ENCODE peak calls at places on chromosomes 16 and 17, in five cellular contexts. J is H9, C is neuronal stem cell, D is H1, Z is trophoblast cell. R is an unnamed sample.

GRCh38 chr17:64787255-64787920 is 125.3 kb upstream of the SMURF2 start:
- DNase-seq in Z (peak), J (no peak), D (no peak), C (no peak), R (no peak)

GRCh38 chr17:69042308-69042707 is 18.4 kb downstream of the ABCA9 start:
- DNase-seq in D (no peak), J (no peak), C (no peak), Z (no peak), R (no peak)

GRCh38 chr17:67504182-67504581 is 127.1 kb downstream of the PITPNC1 start:
- DNase-seq in D (no peak), C (no peak), Z (peak), J (no peak), R (no peak)

GRCh38 chr16:84617068-84617630 is 729 bp downstream of the COTL1 start:
- DNase-seq in D (no peak), J (peak), C (no peak), Z (no peak), R (peak)

GRCh38 chr16:67158637-67159600 is 790 bp downstream of the TRADD start:
- DNase-seq in C (no peak), J (peak), D (no peak), Z (peak), R (peak)

GRCh38 chr17:17781591-17782424 is 55.0 kb downstream of the SREBF1 start:
- DNase-seq in D (no peak), C (peak), J (peak), Z (no peak), R (peak)

GRCh38 chr17:73397278-73397826 is 85.6 kb upstream of the CDC42EP4 start:
- DNase-seq in C (no peak), Z (no peak), J (peak), D (no peak), R (no peak)

GRCh38 chr16:60346256-60346655 is 1612.1 kb upstream of the GOT2 start:
- DNase-seq in J (no peak), C (no peak), Z (no peak), D (no peak), R (no peak)

GRCh38 chr17:1496814-1497325 is 4.4 kb upstream of the MYO1C start:
- DNase-seq in D (no peak), J (no peak), Z (no peak), C (no peak), R (no peak)

GRCh38 chr17:74148901-74149596 is 54.4 kb upstream of the RPL38 start:
- DNase-seq in D (no peak), J (no peak), C (no peak), Z (no peak), R (no peak)

GRCh38 chr17:36001862-36002603 is 680 bp upstream of the CCL15 start:
- DNase-seq in Z (no peak), D (no peak), C (no peak), J (peak), R (no peak)

GRCh38 chr17:45030733-45031132 is 20.7 kb downstream of the DCAKD start:
- DNase-seq in C (no peak), J (no peak), D (no peak), Z (no peak), R (no peak)

GRCh38 chr17:40699359-40699758 is 4.2 kb downstream of the KRT24 start:
- DNase-seq in C (no peak), J (no peak), D (no peak), Z (peak), R (no peak)

GRCh38 chr16:28985611-28986041 is 774 bp downstream of the LAT start:
- DNase-seq in D (no peak), Z (no peak), C (no peak), J (no peak), R (no peak)

GRCh38 chr17:50056961-50057330 is 1.0 kb downstream of the ITGA3 start:
- DNase-seq in D (no peak), Z (peak), J (peak), C (no peak), R (peak)

GRCh38 chr16:67959520-67959919 is 8.9 kb downstream of the SLC12A4 start:
- DNase-seq in J (no peak), D (no peak), Z (no peak), C (no peak), R (peak)

GRCh38 chr16:54289242-54290051 is 2.9 kb upstream of the IRX3 start:
- DNase-seq in D (no peak), J (peak), C (peak), Z (no peak), R (no peak)

GRCh38 chr17:40309031-40309937 is at the start of gene RARA:
- DNase-seq in J (peak), C (no peak), D (no peak), Z (no peak), R (peak)

GRCh38 chr17:67435122-67435521 is 58.0 kb downstream of the PITPNC1 start:
- DNase-seq in C (no peak), Z (peak), D (no peak), J (no peak), R (peak)

GRCh38 chr16:19472487-19472886 is 49.4 kb downstream of the GDE1 start:
- DNase-seq in Z (no peak), D (no peak), C (no peak), J (no peak), R (no peak)

GRCh38 chr17:78967782-78968362 is 11.9 kb downstream of the LGALS3BP start:
- DNase-seq in J (no peak), D (no peak), Z (peak), C (no peak), R (no peak)

GRCh38 chr17:17089796-17090641 is 47.8 kb downstream of the MPRIP start:
- DNase-seq in D (no peak), Z (no peak), J (no peak), C (no peak), R (no peak)

GRCh38 chr17:8896087-8896486 is 28.6 kb upstream of the PIK3R6 start:
- DNase-seq in D (no peak), J (no peak), C (no peak), Z (no peak), R (no peak)
- H2BK12ac ChIP-seq in D (no peak), J (no peak), C (no peak), Z (no peak), R (no peak)

DNA sequence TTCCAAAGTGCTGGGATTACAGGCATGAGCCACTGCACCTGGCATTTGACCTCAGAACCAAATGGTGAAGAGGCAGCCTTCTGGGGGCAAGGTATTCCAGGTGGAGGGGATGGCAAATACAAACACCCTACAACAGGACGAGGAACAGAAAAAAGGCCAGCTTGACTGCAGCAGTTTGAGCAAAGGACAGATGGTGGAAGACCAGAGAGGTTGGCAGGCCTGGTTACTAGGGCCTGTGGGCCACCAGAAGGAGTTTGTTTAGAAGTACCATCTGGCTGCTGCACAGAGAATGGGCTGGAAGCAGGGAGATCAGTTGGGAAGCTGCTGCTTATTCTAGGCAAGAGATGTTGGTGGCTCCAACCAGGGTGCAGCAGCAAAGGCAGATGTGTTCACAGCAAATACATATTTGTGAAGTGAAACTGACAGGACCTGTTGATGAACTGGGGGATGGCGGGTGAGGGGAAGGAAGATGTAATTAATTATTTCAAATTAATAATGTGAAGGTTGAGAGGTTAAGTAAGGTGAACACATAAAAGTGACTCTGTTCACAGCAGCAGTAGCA is 2.8 kb upstream of the YPEL2 start:
- DNase-seq in D (no peak), C (no peak), J (no peak), Z (no peak), R (peak)
- H3K4ac ChIP-seq in D (no peak), C (no peak), J (no peak), Z (no peak), R (no peak)

GRCh38 chr16:12305847-12306246 is 329.3 kb downstream of the SNX29 start:
- DNase-seq in J (no peak), Z (no peak), C (no peak), D (no peak), R (no peak)

GRCh38 chr16:12311309-12311708 is 334.8 kb downstream of the SNX29 start:
- DNase-seq in J (peak), D (peak), C (no peak), Z (no peak), R (no peak)

GRCh38 chr16:12305081-12305596 is 328.6 kb downstream of the SNX29 start:
- DNase-seq in C (no peak), D (no peak), J (no peak), Z (no peak), R (no peak)

GRCh38 chr16:12311887-12312286 is 335.4 kb downstream of the SNX29 start:
- DNase-seq in J (no peak), C (no peak), D (no peak), Z (no peak), R (no peak)

GRCh38 chr16:12308060-12308459 is 331.5 kb downstream of the SNX29 start:
- DNase-seq in D (no peak), J (no peak), C (no peak), Z (no peak), R (no peak)
- H2BK12ac ChIP-seq in D (no peak), J (no peak), C (no peak), Z (no peak), R (no peak)

GRCh38 chr17:76696763-76697701 is 13.7 kb downstream of the MXRA7 start:
- DNase-seq in J (no peak), Z (no peak), C (no peak), D (no peak), R (peak)
- H3K4ac ChIP-seq in J (no peak), Z (no peak), C (no peak), D (no peak), R (peak)

GRCh38 chr16:1212616-1213194 is 12.4 kb downstream of the TPSG1 start:
- DNase-seq in D (no peak), Z (no peak), J (no peak), C (no peak), R (no peak)
- H2BK12ac ChIP-seq in D (no peak), Z (no peak), J (no peak), C (no peak), R (no peak)

GRCh38 chr16:57609541-57610401 is 18.7 kb upstream of the ADGRG1 start:
- DNase-seq in C (no peak), Z (no peak), J (peak), D (no peak), R (no peak)

GRCh38 chr16:57612494-57612893 is 15.9 kb upstream of the ADGRG1 start:
- DNase-seq in C (no peak), J (peak), Z (no peak), D (no peak), R (no peak)

GRCh38 chr16:57611184-57611583 is 17.2 kb upstream of the ADGRG1 start:
- DNase-seq in Z (no peak), J (no peak), C (no peak), D (no peak), R (no peak)

GRCh38 chr16:57608462-57609113 is 19.8 kb upstream of the ADGRG1 start:
- DNase-seq in Z (no peak), J (peak), C (no peak), D (no peak), R (no peak)

DNA sequence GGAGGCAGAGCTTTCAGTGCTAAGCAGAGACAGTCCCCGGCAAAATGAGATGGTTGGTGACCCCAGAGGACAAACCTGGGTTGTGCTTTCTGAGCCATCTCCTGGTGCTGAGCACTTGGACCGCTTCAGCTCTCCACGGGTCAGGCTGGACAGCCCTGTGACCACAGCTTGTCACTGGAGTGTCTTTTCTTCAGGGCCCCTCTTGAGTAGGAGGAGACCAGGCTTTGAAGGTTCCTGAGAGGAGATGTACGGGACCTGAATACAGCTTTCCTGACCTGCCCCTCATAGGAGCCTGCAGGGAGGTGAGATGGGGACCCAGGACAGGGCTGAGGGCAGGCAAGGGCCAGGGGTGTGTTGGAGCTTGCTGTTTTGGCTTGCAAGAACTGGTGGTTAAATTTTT is 17.8 kb upstream of the ADGRG1 start:
- DNase-seq in Z (no peak), C (no peak), J (peak), D (no peak), R (no peak)
- H3K4ac ChIP-seq in Z (no peak), C (no peak), J (no peak), D (no peak), R (no peak)

GRCh38 chr17:2946130-2946529 is 117.3 kb downstream of the OR1D5 start:
- DNase-seq in C (no peak), Z (no peak), D (no peak), J (no peak), R (no peak)

GRCh38 chr17:2948721-2949468 is 114.5 kb downstream of the OR1D5 start:
- DNase-seq in C (no peak), J (peak), D (no peak), Z (no peak), R (no peak)

GRCh38 chr17:2947996-2948550 is 115.3 kb downstream of the OR1D5 start:
- DNase-seq in D (no peak), C (no peak), J (peak), Z (no peak), R (no peak)

GRCh38 chr17:2949469-2950044 is 113.8 kb downstream of the OR1D5 start:
- DNase-seq in Z (peak), D (no peak), C (no peak), J (peak), R (peak)

GRCh38 chr17:2947588-2947950 is 115.8 kb downstream of the OR1D5 start:
- DNase-seq in J (no peak), Z (no peak), D (no peak), C (no peak), R (no peak)
- H2BK12ac ChIP-seq in J (no peak), Z (no peak), D (no peak), C (no peak), R (no peak)

R was measured in mesenchymal stem cell.